ENCODE peak calls at places on chromosomes 7 and 10, in four cellular contexts. Y is posterior cingulate gyrus, L is AG09309, I is NCI-H524 treated with DMSO at 0.1 percent for 48 hours. X is an unnamed sample.

GRCh38 chr7:130095812-130096211 is 25.5 kb downstream of the KLHDC10 start:
- DNase-seq in Y (no peak), L (peak), I (no peak), X (peak)

GRCh38 chr10:58299580-58299979 is 30.6 kb downstream of the CISD1 start:
- DNase-seq in Y (peak), L (no peak), I (no peak), X (peak)

GRCh38 chr10:70315815-70316214 is 32.0 kb upstream of the NPFFR1 start:
- DNase-seq in Y (no peak), L (no peak), I (no peak), X (no peak)

GRCh38 chr7:124701955-124702354 is 63.6 kb downstream of the GPR37 start:
- DNase-seq in Y (no peak), L (no peak), I (no peak), X (peak)

GRCh38 chr7:134593530-134594392 is 44.9 kb downstream of the AKR1B15 start:
- DNase-seq in Y (peak), L (peak), I (no peak), X (peak)

GRCh38 chr10:109593686-109594085 is 329.6 kb downstream of the XPNPEP1 start:
- DNase-seq in Y (no peak), L (no peak), I (no peak), X (no peak)

GRCh38 chr10:103327906-103328305 is 23.0 kb downstream of the PCGF6 start:
- DNase-seq in Y (no peak), L (no peak), I (no peak), X (no peak)

GRCh38 chr7:94584113-94584512 is 71.8 kb downstream of the SGCE start:
- DNase-seq in Y (no peak), L (no peak), I (no peak), X (peak)

X was measured in MCF 10A.